ENCODE peak calls at places on chromosome 21, in four cellular contexts. O is transverse colon, S is adrenal gland, L is coronary artery. Q is an unnamed sample.

GRCh38 chr21:45151484-45152115 is 77.2 kb downstream of the ADARB1 start:
- DNase-seq in S (no peak), O (no peak), L (peak; percentile 57), Q (peak; percentile 76)

GRCh38 chr21:44647222-44647552 is 973 bp downstream of the KRTAP10-11 start:
- DNase-seq in S (no peak), L (no peak), O (no peak), Q (no peak)

GRCh38 chr21:26845066-26845749 is at the start of gene ADAMTS1:
- DNase-seq in O (peak; percentile 76), L (peak; percentile 98), S (peak; percentile 75), Q (peak; percentile 98)

GRCh38 chr21:40736145-40736544 is 110.8 kb downstream of the DSCAM start:
- DNase-seq in L (no peak), O (no peak), S (no peak), Q (no peak)

GRCh38 chr21:20942523-20942922 is 55.7 kb upstream of the NCAM2 start:
- DNase-seq in L (no peak), S (no peak), O (no peak), Q (no peak)

GRCh38 chr21:18443686-18444085 is 40.1 kb upstream of the TMPRSS15 start:
- DNase-seq in L (no peak), O (no peak), S (no peak), Q (no peak)

GRCh38 chr21:34771512-34772028 is 102.8 kb downstream of the CLIC6 start:
- DNase-seq in L (no peak), S (no peak), O (no peak), Q (no peak)

GRCh38 chr21:18041012-18041411 is 203.6 kb upstream of the CHODL start:
- DNase-seq in S (no peak), L (no peak), O (no peak), Q (no peak)

GRCh38 chr21:41446571-41446970 is 20.5 kb downstream of the MX1 start:
- DNase-seq in L (no peak), O (no peak), S (no peak), Q (no peak)

GRCh38 chr21:42997053-42997452 is 22.7 kb downstream of the PKNOX1 start:
- DNase-seq in O (peak; percentile 41), S (peak; percentile 67), L (no peak), Q (no peak)

GRCh38 chr21:33412832-33413519 is 9.8 kb downstream of the IFNGR2 start:
- DNase-seq in S (no peak), L (no peak), O (peak; percentile 58), Q (no peak)

GRCh38 chr21:21030311-21030710 is 32.1 kb downstream of the NCAM2 start:
- DNase-seq in L (no peak), S (no peak), O (no peak), Q (no peak)

GRCh38 chr21:33800753-33801423 is 114.7 kb downstream of the ATP5PO start:
- DNase-seq in S (no peak), L (no peak), O (no peak), Q (no peak)

GRCh38 chr21:44532165-44532564 is 7.8 kb downstream of the KRTAP10-1 start:
- DNase-seq in S (peak; percentile 2), L (no peak), O (peak; percentile 0), Q (no peak)

GRCh38 chr21:42524341-42525227 is 10.9 kb downstream of the SLC37A1 start:
- DNase-seq in S (no peak), O (peak; percentile 81), L (peak; percentile 87), Q (no peak)

GRCh38 chr21:19420607-19421006 is 1017.0 kb upstream of the TMPRSS15 start:
- DNase-seq in O (no peak), L (no peak), S (no peak), Q (no peak)

GRCh38 chr21:42597487-42598158 is 55.8 kb upstream of the PDE9A start:
- DNase-seq in O (no peak), S (no peak), L (no peak), Q (no peak)

GRCh38 chr21:41217656-41218380 is 49.9 kb downstream of the BACE2 start:
- DNase-seq in S (no peak), O (peak; percentile 80), L (peak; percentile 83), Q (no peak)

GRCh38 chr21:28781602-28782274 is 210.9 kb downstream of the LTN1 start:
- DNase-seq in L (no peak), O (no peak), S (no peak), Q (no peak)

GRCh38 chr21:15011967-15012366 is 52.8 kb downstream of the NRIP1 start:
- DNase-seq in O (no peak), L (no peak), S (no peak), Q (no peak)

GRCh38 chr21:27083144-27083543 is 116.3 kb upstream of the ADAMTS5 start:
- DNase-seq in S (no peak), O (no peak), L (no peak), Q (no peak)

GRCh38 chr21:36704281-36704957 is 5.5 kb downstream of the SIM2 start:
- DNase-seq in O (no peak), L (no peak), S (no peak), Q (no peak)
- H3K4me3 ChIP-seq in O (no peak overlapping the region), L (peak overlapping the region; percentile 63), S (no peak overlapping the region), Q (no peak overlapping the region)

GRCh38 chr21:46284077-46284644 is 1.2 kb downstream of the MCM3AP start:
- DNase-seq in L (no peak), S (no peak), O (peak; percentile 36), Q (no peak)
- H3K4me3 ChIP-seq in L (peak overlapping the region; percentile 18), S (peak overlapping the region; percentile 20), O (no peak overlapping the region), Q (no peak overlapping the region)

GRCh38 chr21:31656199-31657095 is 3.0 kb upstream of the SOD1 start:
- DNase-seq in L (no peak), O (no peak), S (no peak), Q (no peak)
- H3K4me3 ChIP-seq in L (no peak overlapping the region), O (no peak overlapping the region), S (no peak overlapping the region), Q (no peak overlapping the region)

GRCh38 chr21:37369307-37369854 is 2.8 kb downstream of the DYRK1A start:
- DNase-seq in O (no peak), L (no peak), S (no peak), Q (no peak)
- H3K4me3 ChIP-seq in O (peak overlapping the region; percentile 93), L (peak overlapping the region; percentile 99), S (peak overlapping the region; percentile 98), Q (peak overlapping the region; percentile 78)

GRCh38 chr21:16533692-16534407 is 804.1 kb downstream of the USP25 start:
- DNase-seq in O (no peak), S (no peak), L (no peak), Q (no peak)
- H3K4me3 ChIP-seq in O (no peak overlapping the region), S (peak overlapping the region; percentile 51), L (peak overlapping the region; percentile 61), Q (peak overlapping the region; percentile 36)

DNA sequence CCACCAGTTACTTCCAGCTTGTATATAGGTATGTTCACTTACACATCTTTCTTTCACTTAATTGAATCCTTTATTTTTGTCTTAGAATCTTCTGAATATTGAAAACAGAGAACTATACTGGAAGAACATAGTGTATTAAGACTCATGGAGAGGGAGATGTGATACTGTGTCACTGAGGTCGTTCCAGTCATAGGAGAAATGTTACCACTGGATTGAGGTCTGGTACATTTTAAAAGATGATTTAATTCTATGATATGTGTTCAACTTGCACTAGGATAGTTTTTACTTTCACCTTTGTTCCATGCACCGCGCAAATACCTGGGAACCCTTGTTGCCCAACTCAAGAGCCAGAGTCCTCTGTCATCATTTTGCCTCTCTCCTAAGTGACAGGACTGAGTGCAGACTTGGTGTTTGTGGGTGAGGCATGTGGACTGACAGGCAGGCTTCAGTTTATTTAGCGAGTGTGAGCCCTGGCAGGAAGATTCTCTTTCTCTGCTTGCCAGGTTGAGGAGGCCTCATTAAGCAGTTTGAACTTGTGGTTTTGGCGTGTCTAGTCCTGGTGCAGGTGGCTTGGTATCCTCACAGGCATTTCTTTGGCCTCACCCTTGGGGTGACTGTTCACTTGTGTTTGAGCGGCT is 63.7 kb downstream of the DYRK1A start:
- DNase-seq in S (no peak), L (no peak), O (no peak), Q (no peak)
- H3K4me3 ChIP-seq in S (no peak overlapping the region), L (no peak overlapping the region), O (no peak overlapping the region), Q (no peak overlapping the region)

Q was measured in vagina.